ENCODE peak calls at places on chromosome 18, in seven cellular contexts. V is K562, Y is HCT116, E is SK-N-SH, U is HepG2, S is GM12878, H is H1. G is an unnamed sample.

GRCh38 chr18:60568211-60568610 is 195.6 kb upstream of the MC4R start:
- DNase-seq in Y (no peak), S (no peak), E (no peak), H (no peak), U (no peak), V (no peak), G (no peak)

GRCh38 chr18:54147439-54147838 is 77.0 kb downstream of the MBD2 start:
- DNase-seq in Y (no peak), V (no peak), S (peak), U (no peak), H (no peak), E (no peak), G (no peak)

GRCh38 chr18:59318460-59318859 is at the start of gene CPLX4:
- DNase-seq in U (no peak), Y (no peak), E (no peak), S (no peak), V (no peak), H (no peak), G (no peak)

GRCh38 chr18:35041752-35042379 is 653 bp downstream of the MAPRE2 start:
- DNase-seq in E (peak), Y (no peak), U (no peak), S (no peak), V (no peak), H (no peak), G (no peak)

GRCh38 chr18:68520406-68521075 is 194.4 kb downstream of the TMX3 start:
- DNase-seq in S (no peak), E (no peak), V (no peak), U (no peak), H (no peak), Y (no peak), G (no peak)

GRCh38 chr18:10140461-10140911 is 226.7 kb downstream of the VAPA start:
- DNase-seq in Y (no peak), H (peak), S (no peak), U (no peak), V (no peak), E (no peak), G (no peak)

GRCh38 chr18:48950536-48951447 is at the start of gene SMAD7:
- DNase-seq in H (no peak), S (no peak), Y (no peak), U (no peak), V (peak), E (peak), G (peak)

GRCh38 chr18:58353581-58353980 is 275.3 kb downstream of the ALPK2 start:
- DNase-seq in Y (no peak), S (no peak), U (no peak), E (no peak), V (no peak), H (no peak), G (no peak)

GRCh38 chr18:12819330-12819729 is 64.7 kb downstream of the PTPN2 start:
- DNase-seq in V (no peak), U (no peak), S (no peak), H (no peak), E (no peak), Y (no peak), G (no peak)

GRCh38 chr18:34659579-34660517 is 50.2 kb upstream of the DTNA start:
- DNase-seq in U (peak), H (no peak), E (peak), V (no peak), S (no peak), Y (peak), G (peak)

GRCh38 chr18:68779169-68779568 is 18.7 kb upstream of the CCDC102B start:
- DNase-seq in E (no peak), S (no peak), U (no peak), Y (no peak), V (no peak), H (no peak), G (no peak)

GRCh38 chr18:8657050-8657820 is 48.0 kb downstream of the RAB12 start:
- DNase-seq in Y (no peak), U (no peak), E (peak), V (no peak), H (no peak), S (no peak), G (no peak)

GRCh38 chr18:32010124-32010745 is 8.4 kb upstream of the RNF125 start:
- DNase-seq in E (no peak), H (no peak), S (no peak), V (no peak), Y (peak), U (no peak), G (no peak)

GRCh38 chr18:61842146-61842545 is 50.7 kb downstream of the RNF152 start:
- DNase-seq in U (no peak), Y (no peak), H (no peak), E (no peak), S (peak), V (no peak), G (no peak)

GRCh38 chr18:25351773-25352628 is at the start of gene ZNF521:
- DNase-seq in V (peak), E (peak), S (no peak), Y (peak), U (peak), H (peak), G (peak)

GRCh38 chr18:34741401-34741800 is 31.3 kb downstream of the DTNA start:
- DNase-seq in V (no peak), H (no peak), E (no peak), U (no peak), S (no peak), Y (no peak), G (no peak)

GRCh38 chr18:28963481-28963880 is 786.6 kb upstream of the CDH2 start:
- DNase-seq in V (no peak), H (no peak), U (no peak), Y (no peak), E (no peak), S (no peak), G (no peak)

GRCh38 chr18:61738488-61738887 is 154.3 kb downstream of the RNF152 start:
- DNase-seq in Y (no peak), U (no peak), E (no peak), V (no peak), H (no peak), S (no peak), G (no peak)

GRCh38 chr18:59502222-59502898 is 143.3 kb upstream of the LMAN1 start:
- DNase-seq in U (no peak), V (no peak), Y (no peak), S (no peak), E (no peak), H (no peak), G (no peak)

GRCh38 chr18:54713386-54713785 is 114.9 kb upstream of the RAB27B start:
- DNase-seq in E (no peak), S (no peak), Y (no peak), H (no peak), U (no peak), V (no peak), G (no peak)

GRCh38 chr18:9915291-9916066 is 1.7 kb downstream of the VAPA start:
- DNase-seq in U (no peak), Y (no peak), E (no peak), H (no peak), V (no peak), S (no peak), G (no peak)

GRCh38 chr18:10518595-10519273 is 7.1 kb upstream of the NAPG start:
- DNase-seq in S (no peak), V (peak), Y (no peak), U (peak), E (peak), H (no peak), G (no peak)

GRCh38 chr18:39453356-39453755 is 1887.8 kb upstream of the CELF4 start:
- DNase-seq in E (no peak), H (no peak), Y (no peak), V (no peak), S (no peak), U (no peak), G (no peak)

GRCh38 chr18:9933865-9934264 is 20.0 kb downstream of the VAPA start:
- DNase-seq in U (no peak), Y (no peak), V (no peak), S (no peak), H (no peak), E (no peak), G (no peak)

GRCh38 chr18:77650799-77651385 is 401.2 kb downstream of the GALR1 start:
- DNase-seq in E (peak), H (peak), V (peak), Y (no peak), S (no peak), U (peak), G (peak)

GRCh38 chr18:67517224-67517765 is 775 bp upstream of the DSEL start:
- DNase-seq in S (no peak), H (no peak), E (no peak), U (no peak), V (no peak), Y (no peak), G (no peak)

GRCh38 chr18:36284671-36285295 is 12.7 kb upstream of the FHOD3 start:
- DNase-seq in V (peak), S (peak), Y (peak), H (no peak), U (peak), E (peak), G (no peak)

GRCh38 chr18:26429535-26429934 is 118.8 kb downstream of the KCTD1 start:
- DNase-seq in U (peak), V (no peak), E (peak), Y (peak), S (no peak), H (peak), G (no peak)

GRCh38 chr18:10487161-10487560 is 32.7 kb downstream of the APCDD1 start:
- DNase-seq in Y (no peak), H (no peak), S (no peak), E (no peak), V (no peak), U (no peak), G (no peak)

GRCh38 chr18:72922895-72923294 is 55.1 kb upstream of the NETO1 start:
- DNase-seq in H (no peak), Y (no peak), V (no peak), S (no peak), E (no peak), U (no peak), G (no peak)

GRCh38 chr18:3652380-3653262 is 202.6 kb downstream of the TGIF1 start:
- DNase-seq in S (no peak), V (peak), H (no peak), E (peak), U (peak), Y (peak), G (no peak)
- TF ChIP-seq JUND in S (no peak), V (peak), H (peak), E (peak), U (no peak), Y (no peak), G (no peak)

DNA sequence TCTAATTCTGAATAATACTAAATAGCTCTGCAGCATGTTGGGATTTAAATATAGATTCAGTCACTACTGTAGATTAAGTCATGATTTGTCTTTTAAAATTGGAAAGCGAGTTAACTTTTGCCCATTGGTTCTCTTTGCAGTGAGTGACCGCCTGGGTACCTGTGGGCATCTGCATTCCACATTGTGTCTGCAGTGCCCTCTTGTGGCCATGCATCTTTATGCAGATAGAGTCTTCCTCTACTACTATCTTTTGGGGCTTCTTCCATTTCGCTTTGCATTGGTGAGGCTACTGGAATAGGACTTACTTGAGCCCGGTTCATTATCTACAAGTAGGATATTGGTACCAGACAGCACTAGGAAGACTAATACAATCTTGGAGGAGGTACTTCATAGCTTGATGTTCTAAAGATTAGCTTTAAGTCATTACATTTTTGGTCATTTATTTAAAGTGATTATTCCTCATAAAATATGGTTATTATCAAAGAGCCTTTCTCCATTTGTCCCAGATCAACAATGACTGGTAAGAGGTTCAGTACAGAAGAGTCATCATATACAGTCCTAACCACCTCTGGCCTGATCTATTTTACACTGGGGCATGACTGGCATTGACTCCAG is 203.0 kb downstream of the SOCS6 start:
- DNase-seq in S (no peak), U (peak), Y (peak), H (peak), E (peak), V (peak), G (peak)
- TF ChIP-seq JUND in S (no peak), U (no peak), Y (no peak), H (no peak), E (no peak), V (no peak), G (no peak)

GRCh38 chr18:79197531-79197930 is 128.3 kb downstream of the ATP9B start:
- DNase-seq in Y (no peak), E (no peak), U (no peak), S (no peak), H (no peak), V (no peak), G (no peak)

GRCh38 chr18:79204889-79205807 is 136.0 kb downstream of the ATP9B start:
- DNase-seq in E (no peak), S (no peak), V (no peak), Y (no peak), H (no peak), U (no peak), G (no peak)

GRCh38 chr18:79199691-79200374 is 130.6 kb downstream of the ATP9B start:
- DNase-seq in Y (no peak), V (no peak), E (no peak), S (no peak), H (no peak), U (no peak), G (no peak)

GRCh38 chr18:79203017-79203605 is 133.9 kb downstream of the ATP9B start:
- DNase-seq in S (no peak), U (no peak), H (no peak), E (no peak), Y (peak), V (no peak), G (no peak)

GRCh38 chr18:79200546-79201268 is 131.5 kb downstream of the ATP9B start:
- DNase-seq in Y (peak), S (no peak), V (peak), H (no peak), E (peak), U (no peak), G (peak)
- TF ChIP-seq JUND in Y (no peak), S (no peak), V (no peak), H (no peak), E (no peak), U (no peak), G (no peak)

GRCh38 chr18:27861539-27861938 is 315.4 kb downstream of the CDH2 start:
- DNase-seq in V (no peak), Y (no peak), E (peak), S (no peak), U (no peak), H (no peak), G (no peak)
- TF ChIP-seq JUND in V (no peak), Y (no peak), E (no peak), S (no peak), U (no peak), H (no peak), G (no peak)

GRCh38 chr18:47929681-47930085 is 776 bp downstream of the SMAD2 start:
- DNase-seq in V (no peak), E (no peak), Y (no peak), S (no peak), U (peak), H (no peak), G (no peak)
- TF ChIP-seq JUND in V (no peak), E (no peak), Y (no peak), S (no peak), U (no peak), H (no peak), G (no peak)

GRCh38 chr18:74598350-74599001 is 806 bp downstream of the ZNF407 start:
- DNase-seq in S (no peak), U (peak), E (peak), V (peak), H (peak), Y (peak), G (peak)

GRCh38 chr18:74597662-74598349 is at the start of gene ZNF407:
- DNase-seq in E (peak), U (peak), V (peak), Y (peak), H (peak), S (peak), G (peak)

GRCh38 chr18:74595425-74595824 is 2.2 kb upstream of the ZNF407 start:
- DNase-seq in H (no peak), S (no peak), U (no peak), V (no peak), E (no peak), Y (no peak), G (no peak)

GRCh38 chr18:74596959-74597661 is 560 bp upstream of the ZNF407 start:
- DNase-seq in S (no peak), U (peak), H (peak), V (peak), Y (no peak), E (peak), G (peak)
- TF ChIP-seq JUND in S (no peak), U (no peak), H (no peak), V (no peak), Y (no peak), E (no peak), G (no peak)

GRCh38 chr18:63197246-63197791 is 122.2 kb downstream of the BCL2 start:
- DNase-seq in Y (no peak), H (no peak), V (no peak), S (no peak), U (no peak), E (no peak), G (no peak)
- TF ChIP-seq JUND in Y (no peak), H (no peak), V (no peak), S (no peak), U (no peak), E (no peak), G (no peak)

GRCh38 chr18:5015213-5015612 is 181.8 kb downstream of the AKAIN1 start:
- DNase-seq in V (no peak), H (no peak), E (no peak), S (no peak), U (no peak), Y (no peak), G (no peak)
- TF ChIP-seq JUND in V (no peak), H (no peak), E (no peak), S (no peak), U (no peak), Y (no peak), G (no peak)